ENCODE peak calls at places on chromosomes 11 and 22, in six cellular contexts. W, L, X, F, M and T are unnamed samples.

GRCh38 chr11:48109046-48109666 is 107.5 kb upstream of the OR4B1 start:
- DNase-seq in M (peak), F (no peak), L (peak), X (peak), W (peak), T (no peak)

GRCh38 chr11:128810784-128811514 is 56.1 kb downstream of the KCNJ1 start:
- DNase-seq in F (no peak), L (no peak), W (no peak), M (no peak), X (no peak), T (no peak)

GRCh38 chr11:4026389-4026788 is 68.2 kb upstream of the RRM1 start:
- DNase-seq in F (no peak), W (no peak), L (no peak), X (no peak), M (no peak), T (no peak)

GRCh38 chr11:35853871-35854270 is 90.0 kb upstream of the LDLRAD3 start:
- DNase-seq in L (no peak), W (no peak), M (no peak), X (no peak), F (no peak), T (no peak)

GRCh38 chr22:41928416-41929157 is 2.0 kb upstream of the TNFRSF13C start:
- DNase-seq in L (no peak), M (no peak), X (no peak), W (no peak), F (no peak), T (no peak)

GRCh38 chr11:114774599-114775365 is 96.5 kb downstream of the NXPE2 start:
- DNase-seq in X (peak), L (peak), W (peak), M (peak), F (peak), T (peak)

GRCh38 chr22:37951305-37951704 is 2.1 kb downstream of the C22orf23 start:
- DNase-seq in M (peak), W (peak), F (peak), X (no peak), L (peak), T (no peak)

GRCh38 chr11:2802389-2803185 is 83.0 kb downstream of the CDKN1C start:
- DNase-seq in F (peak), W (no peak), M (no peak), L (no peak), X (peak), T (no peak)

GRCh38 chr11:21909145-21909544 is 283.7 kb upstream of the ANO5 start:
- DNase-seq in F (no peak), W (peak), X (no peak), L (no peak), M (no peak), T (no peak)

GRCh38 chr11:9205596-9205995 is 59.6 kb downstream of the DENND5A start:
- DNase-seq in M (no peak), F (no peak), W (no peak), X (no peak), L (no peak), T (no peak)

GRCh38 chr22:22689621-22690345 is 45.4 kb downstream of the GGTLC2 start:
- DNase-seq in F (no peak), W (no peak), X (no peak), M (no peak), L (no peak), T (no peak)

GRCh38 chr11:101128571-101129202 is 926 bp downstream of the PGR start:
- DNase-seq in W (no peak), L (no peak), F (peak), M (peak), X (peak), T (peak)

GRCh38 chr11:64234840-64235379 is 526 bp downstream of the VEGFB start:
- DNase-seq in L (no peak), X (peak), F (no peak), M (peak), W (no peak), T (no peak)

GRCh38 chr11:108340958-108341357 is 118.1 kb downstream of the ATM start:
- DNase-seq in F (peak), M (peak), W (peak), L (no peak), X (no peak), T (no peak)

GRCh38 chr11:113084297-113084696 is 123.1 kb downstream of the NCAM1 start:
- DNase-seq in L (no peak), W (no peak), M (no peak), X (no peak), F (no peak), T (no peak)

GRCh38 chr11:131038597-131038996 is 122.3 kb upstream of the SNX19 start:
- DNase-seq in L (no peak), F (no peak), W (peak), M (peak), X (no peak), T (no peak)

GRCh38 chr22:49186756-49187155 is 640.9 kb downstream of the BRD1 start:
- DNase-seq in F (no peak), X (no peak), L (no peak), W (no peak), M (no peak), T (no peak)

GRCh38 chr11:16669799-16670415 is 68.5 kb upstream of the C11orf58 start:
- DNase-seq in W (no peak), F (peak), M (peak), L (peak), X (no peak), T (no peak)

GRCh38 chr11:45083544-45084087 is 62.8 kb upstream of the PRDM11 start:
- DNase-seq in M (no peak), L (no peak), X (peak), F (peak), W (peak), T (no peak)

GRCh38 chr22:30422481-30423295 is 2.9 kb upstream of the MTFP1 start:
- DNase-seq in X (peak), W (peak), L (peak), M (peak), F (peak), T (peak)

GRCh38 chr11:67522844-67523555 is at the start of gene CABP2:
- DNase-seq in F (no peak), M (no peak), L (no peak), X (no peak), W (no peak), T (no peak)

GRCh38 chr22:47923011-47923427 is 1160.6 kb downstream of the TBC1D22A start:
- DNase-seq in X (no peak), M (no peak), W (no peak), F (no peak), L (no peak), T (no peak)

GRCh38 chr11:1644601-1645356 is 15.2 kb downstream of the KRTAP5-5 start:
- DNase-seq in F (no peak), X (no peak), M (no peak), W (no peak), L (no peak), T (no peak)

GRCh38 chr22:38872172-38872830 is at the start of gene CBX6:
- DNase-seq in L (peak), X (peak), M (peak), F (peak), W (peak), T (peak)

GRCh38 chr22:44541671-44542319 is 43.8 kb upstream of the RTL6 start:
- DNase-seq in W (no peak), F (no peak), L (no peak), M (no peak), X (no peak), T (no peak)

GRCh38 chr22:45584121-45584570 is 81.5 kb downstream of the FBLN1 start:
- DNase-seq in F (no peak), L (peak), W (peak), X (no peak), M (no peak), T (no peak)

GRCh38 chr11:112085822-112086421 is 634 bp downstream of the TIMM8B start:
- DNase-seq in F (no peak), M (peak), W (no peak), L (peak), X (peak), T (no peak)

GRCh38 chr22:29060931-29061330 is 700 bp downstream of the C22orf31 start:
- DNase-seq in F (no peak), W (no peak), L (no peak), M (no peak), X (no peak), T (no peak)

GRCh38 chr22:29060251-29060650 is 1.4 kb downstream of the C22orf31 start:
- DNase-seq in M (no peak), F (no peak), X (no peak), L (no peak), W (no peak), T (no peak)

GRCh38 chr22:29065468-29066190 is 4.0 kb upstream of the C22orf31 start:
- DNase-seq in F (no peak), M (no peak), X (no peak), W (no peak), L (no peak), T (no peak)

GRCh38 chr22:29062286-29062949 is 787 bp upstream of the C22orf31 start:
- DNase-seq in W (no peak), X (no peak), M (no peak), L (no peak), F (no peak), T (no peak)

GRCh38 chr22:29061773-29062172 is at the start of gene C22orf31:
- DNase-seq in W (peak), X (no peak), L (peak), F (no peak), M (no peak), T (no peak)
- H2BK120ac ChIP-seq in W (peak), X (no peak), L (no peak), F (no peak), M (no peak), T (no peak)

GRCh38 chr11:10303558-10304363 is 1.1 kb upstream of the ADM start:
- DNase-seq in L (peak), M (peak), X (peak), F (peak), W (peak), T (no peak)

GRCh38 chr11:10307022-10307410 is 2.1 kb downstream of the ADM start:
- DNase-seq in X (no peak), F (no peak), W (no peak), M (no peak), L (no peak), T (no peak)

GRCh38 chr11:10305964-10306918 is 1.4 kb downstream of the ADM start:
- DNase-seq in W (peak), F (peak), X (peak), L (peak), M (peak), T (no peak)

GRCh38 chr11:10304495-10305261 is at the start of gene ADM:
- DNase-seq in W (peak), X (peak), F (peak), M (peak), L (peak), T (peak)

GRCh38 chr11:10305262-10305963 is 540 bp downstream of the ADM start:
- DNase-seq in L (peak), F (peak), W (peak), M (no peak), X (peak), T (no peak)
- H2AFZ ChIP-seq in L (peak), F (no peak), W (peak), M (no peak), X (no peak), T (peak)

DNA sequence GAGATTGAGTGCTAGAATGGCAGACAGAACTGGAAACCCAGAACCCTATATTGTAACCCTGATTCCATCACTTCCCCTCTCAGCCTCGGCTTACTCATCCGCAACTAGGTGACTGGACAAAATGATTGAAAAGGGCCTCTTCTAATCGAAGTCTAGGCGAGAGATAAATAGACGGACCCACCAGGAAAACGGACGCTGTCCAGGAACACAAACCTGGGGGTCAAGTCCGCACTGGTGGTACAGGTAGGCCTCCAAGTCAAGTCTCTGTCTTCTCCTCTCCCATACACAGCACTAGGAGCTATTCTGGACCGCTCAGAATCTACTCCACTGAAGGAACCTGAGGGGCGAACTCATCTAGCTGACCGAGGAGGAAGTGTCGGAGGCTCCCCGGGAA is 497 bp downstream of the PSMA1 start:
- DNase-seq in L (peak), X (no peak), W (no peak), M (no peak), F (no peak), T (no peak)
- H2BK120ac ChIP-seq in L (peak), X (no peak), W (peak), M (peak), F (no peak), T (no peak)

GRCh38 chr11:88447285-88447684 is 109.7 kb upstream of the CTSC start:
- DNase-seq in F (no peak), W (no peak), L (no peak), M (no peak), X (no peak), T (no peak)
- H2AFZ ChIP-seq in F (no peak), W (no peak), L (no peak), M (no peak), X (no peak), T (no peak)

DNA sequence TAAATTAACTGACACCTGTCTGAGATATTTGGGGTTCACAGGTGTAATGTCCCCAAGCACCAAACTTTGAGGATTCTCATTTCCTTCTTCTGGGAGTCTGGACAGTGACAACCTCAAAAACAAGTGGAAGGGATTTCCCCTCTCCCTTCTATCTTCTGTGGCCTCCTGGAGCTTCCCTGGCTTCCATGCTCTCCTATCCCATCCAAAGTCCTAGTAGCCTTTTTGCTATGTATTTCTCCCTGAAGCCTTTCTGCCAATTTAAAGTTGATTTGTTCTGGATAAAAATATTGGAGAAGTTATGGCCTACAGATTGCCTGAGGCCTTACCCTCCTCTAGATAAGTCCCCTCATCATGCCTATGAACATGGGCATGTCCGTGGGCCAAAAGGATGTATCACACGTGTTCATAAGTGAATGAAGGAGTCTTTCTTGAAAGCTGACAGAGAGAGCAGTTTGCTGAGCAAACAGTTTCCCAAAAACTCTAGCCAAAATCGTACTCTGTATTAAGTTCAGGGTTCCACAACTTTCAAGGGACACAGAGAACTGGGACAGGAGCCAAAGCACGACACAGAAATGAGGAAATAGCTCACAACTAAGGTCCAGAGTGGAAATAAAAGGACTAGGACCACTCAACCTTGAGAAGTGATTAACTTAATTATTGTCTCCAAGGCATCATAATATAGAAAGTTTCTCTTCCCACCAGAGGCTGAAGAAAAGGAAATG is 6.7 kb downstream of the HEPACAM start:
- DNase-seq in X (no peak), M (no peak), W (no peak), L (no peak), F (no peak), T (no peak)
- H2BK120ac ChIP-seq in X (no peak), M (no peak), W (no peak), L (no peak), F (no peak), T (no peak)

GRCh38 chr11:92920295-92920694 is 49.2 kb upstream of the MTNR1B start:
- DNase-seq in F (no peak), X (no peak), W (no peak), M (no peak), L (no peak), T (no peak)

GRCh38 chr11:92916299-92916698 is 53.2 kb upstream of the MTNR1B start:
- DNase-seq in W (no peak), L (no peak), X (no peak), F (no peak), M (no peak), T (no peak)

GRCh38 chr11:92915551-92915950 is 53.9 kb upstream of the MTNR1B start:
- DNase-seq in L (no peak), W (no peak), F (no peak), M (no peak), X (no peak), T (no peak)

DNA sequence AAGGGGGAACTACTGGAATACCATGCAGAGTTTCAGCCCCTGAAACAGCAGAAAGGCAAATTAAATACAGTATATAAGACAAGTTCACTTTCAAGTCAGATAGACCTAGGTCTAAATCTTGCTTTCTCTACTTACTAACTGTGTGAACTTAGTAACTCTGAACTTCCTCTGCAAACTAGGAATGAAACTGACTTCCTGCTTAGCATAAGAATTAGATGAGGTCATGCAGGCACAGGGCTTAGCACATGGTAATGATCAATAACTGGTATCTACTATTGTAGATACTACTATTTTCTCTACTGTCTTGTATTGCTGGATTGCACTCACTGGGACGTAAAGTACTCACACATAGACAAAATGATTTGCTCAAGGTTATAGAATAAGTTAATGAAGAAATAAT is 51.5 kb upstream of the MTNR1B start:
- DNase-seq in F (no peak), X (no peak), L (no peak), M (no peak), W (no peak), T (no peak)
- H2AFZ ChIP-seq in F (no peak), X (no peak), L (no peak), M (no peak), W (no peak), T (no peak)

DNA sequence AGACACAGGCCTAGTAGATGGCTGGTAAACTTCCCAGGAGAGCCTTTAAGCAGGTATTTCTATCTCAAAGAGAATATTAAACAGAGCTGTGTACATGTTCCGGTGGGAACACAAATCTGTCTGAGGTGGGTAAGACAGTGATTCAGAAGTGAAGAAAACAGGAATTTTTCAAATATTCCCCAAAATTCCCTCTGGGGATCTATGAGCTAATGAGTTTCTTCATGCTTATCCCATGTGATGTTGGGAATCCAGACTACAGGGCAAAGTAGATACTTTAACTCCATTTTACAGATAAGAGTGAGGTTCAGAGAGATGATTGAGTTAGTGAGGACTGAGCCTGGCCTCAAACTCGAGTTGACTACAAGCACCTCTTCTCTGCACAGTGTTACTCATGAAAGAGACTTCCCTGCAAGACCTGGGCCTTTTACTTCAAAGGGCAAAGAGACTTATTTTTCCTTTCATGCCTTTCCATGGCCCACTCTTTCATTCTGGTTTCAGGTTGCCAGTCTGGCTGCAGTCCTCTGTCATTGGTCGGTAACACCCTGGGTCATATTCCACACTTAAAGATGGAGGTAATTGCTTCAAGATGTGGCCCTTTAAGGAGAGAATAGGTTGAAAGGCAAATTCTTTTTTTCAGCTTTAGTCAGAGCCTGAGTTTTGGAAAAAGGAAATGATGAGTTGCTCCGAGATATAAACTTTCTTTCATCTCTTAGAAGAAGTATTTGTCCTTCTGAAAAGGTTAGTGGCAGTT is 70.1 kb downstream of the CYB5R2 start:
- DNase-seq in M (no peak), L (peak), X (no peak), F (no peak), W (peak), T (no peak)
- H2BK120ac ChIP-seq in M (no peak), L (no peak), X (no peak), F (no peak), W (no peak), T (no peak)

GRCh38 chr11:122746611-122747305 is 91.2 kb downstream of the UBASH3B start:
- DNase-seq in M (no peak), W (no peak), L (no peak), X (no peak), F (no peak), T (no peak)
- H2AFZ ChIP-seq in M (no peak), W (no peak), L (no peak), X (no peak), F (no peak), T (no peak)